ENCODE peak calls at places on chromosomes 4 and X, in nine cellular contexts. One of them, this sample, is unnamed.

GRCh38 chrX:1109580-1110119 is 102.8 kb downstream of the CRLF2 start:
- DNase-seq in iris pigment epithelial cell: no peak
- DNase-seq in nephron progenitor cell: no peak
- DNase-seq in cerebellar cortex: no peak
- DNase-seq in PC-3: no peak
- DNase-seq in iPS-NIHi11: no peak
- DNase-seq in fibroblast of pulmonary artery: no peak
- DNase-seq in T1000: no peak
- DNase-seq in prostate gland: no peak
- DNase-seq in this sample: no peak

GRCh38 chr4:151957163-151957562 is 196.4 kb upstream of the GATB start:
- DNase-seq in iris pigment epithelial cell: no peak
- DNase-seq in nephron progenitor cell: peak
- DNase-seq in cerebellar cortex: no peak
- DNase-seq in PC-3: no peak
- DNase-seq in iPS-NIHi11: peak
- DNase-seq in fibroblast of pulmonary artery: no peak
- DNase-seq in T1000: no peak
- DNase-seq in prostate gland: no peak
- DNase-seq in this sample: peak

GRCh38 chr4:83651846-83652245 is 115.9 kb downstream of the GPAT3 start:
- DNase-seq in iris pigment epithelial cell: no peak
- DNase-seq in nephron progenitor cell: no peak
- DNase-seq in cerebellar cortex: no peak
- DNase-seq in PC-3: peak
- DNase-seq in iPS-NIHi11: no peak
- DNase-seq in fibroblast of pulmonary artery: no peak
- DNase-seq in T1000: no peak
- DNase-seq in prostate gland: no peak
- DNase-seq in this sample: no peak

GRCh38 chr4:88138561-88138960 is 19.9 kb downstream of the ABCG2 start:
- DNase-seq in iris pigment epithelial cell: peak
- DNase-seq in nephron progenitor cell: no peak
- DNase-seq in cerebellar cortex: no peak
- DNase-seq in PC-3: peak
- DNase-seq in iPS-NIHi11: no peak
- DNase-seq in fibroblast of pulmonary artery: peak
- DNase-seq in T1000: no peak
- DNase-seq in prostate gland: no peak
- DNase-seq in this sample: no peak

GRCh38 chrX:124332481-124333424 is at the start of gene TEX13D:
- DNase-seq in iris pigment epithelial cell: no peak
- DNase-seq in nephron progenitor cell: no peak
- DNase-seq in cerebellar cortex: no peak
- DNase-seq in PC-3: no peak
- DNase-seq in iPS-NIHi11: no peak
- DNase-seq in fibroblast of pulmonary artery: no peak
- DNase-seq in T1000: no peak
- DNase-seq in prostate gland: no peak
- DNase-seq in this sample: no peak

GRCh38 chr4:4857809-4858508 is 1.5 kb upstream of the MSX1 start:
- DNase-seq in iris pigment epithelial cell: no peak
- DNase-seq in nephron progenitor cell: no peak
- DNase-seq in cerebellar cortex: peak
- DNase-seq in PC-3: no peak
- DNase-seq in iPS-NIHi11: no peak
- DNase-seq in fibroblast of pulmonary artery: no peak
- DNase-seq in T1000: no peak
- DNase-seq in prostate gland: no peak
- DNase-seq in this sample: no peak

GRCh38 chr4:81346719-81347118 is 125.0 kb downstream of the RASGEF1B start:
- DNase-seq in iris pigment epithelial cell: no peak
- DNase-seq in nephron progenitor cell: no peak
- DNase-seq in cerebellar cortex: no peak
- DNase-seq in PC-3: no peak
- DNase-seq in iPS-NIHi11: no peak
- DNase-seq in fibroblast of pulmonary artery: no peak
- DNase-seq in T1000: no peak
- DNase-seq in prostate gland: no peak
- DNase-seq in this sample: no peak

GRCh38 chr4:117085185-117085701 is at the start of gene TRAM1L1:
- DNase-seq in iris pigment epithelial cell: peak
- DNase-seq in nephron progenitor cell: peak
- DNase-seq in cerebellar cortex: peak
- DNase-seq in PC-3: peak
- DNase-seq in iPS-NIHi11: peak
- DNase-seq in fibroblast of pulmonary artery: peak
- DNase-seq in T1000: peak
- DNase-seq in prostate gland: peak
- DNase-seq in this sample: peak

GRCh38 chr4:54525602-54526001 is 132.2 kb upstream of the KIT start:
- DNase-seq in iris pigment epithelial cell: peak
- DNase-seq in nephron progenitor cell: no peak
- DNase-seq in cerebellar cortex: no peak
- DNase-seq in PC-3: peak
- DNase-seq in iPS-NIHi11: peak
- DNase-seq in fibroblast of pulmonary artery: peak
- DNase-seq in T1000: peak
- DNase-seq in prostate gland: no peak
- DNase-seq in this sample: no peak

GRCh38 chr4:185210102-185210981 is 944 bp downstream of the SNX25 start:
- DNase-seq in iris pigment epithelial cell: peak
- DNase-seq in nephron progenitor cell: peak
- DNase-seq in cerebellar cortex: peak
- DNase-seq in PC-3: peak
- DNase-seq in iPS-NIHi11: peak
- DNase-seq in fibroblast of pulmonary artery: peak
- DNase-seq in T1000: no peak
- DNase-seq in prostate gland: peak
- DNase-seq in this sample: peak

GRCh38 chrX:153973127-153974002 is 811 bp downstream of the TMEM187 start:
- DNase-seq in iris pigment epithelial cell: peak
- DNase-seq in nephron progenitor cell: no peak
- DNase-seq in cerebellar cortex: no peak
- DNase-seq in PC-3: no peak
- DNase-seq in iPS-NIHi11: no peak
- DNase-seq in fibroblast of pulmonary artery: no peak
- DNase-seq in T1000: no peak
- DNase-seq in prostate gland: no peak
- DNase-seq in this sample: no peak

GRCh38 chr4:83219344-83219990 is 65.1 kb downstream of the COQ2 start:
- DNase-seq in iris pigment epithelial cell: no peak
- DNase-seq in nephron progenitor cell: no peak
- DNase-seq in cerebellar cortex: peak
- DNase-seq in PC-3: no peak
- DNase-seq in iPS-NIHi11: no peak
- DNase-seq in fibroblast of pulmonary artery: no peak
- DNase-seq in T1000: no peak
- DNase-seq in prostate gland: peak
- DNase-seq in this sample: no peak

GRCh38 chr4:2570036-2570435 is 33.6 kb downstream of the FAM193A start:
- DNase-seq in iris pigment epithelial cell: no peak
- DNase-seq in nephron progenitor cell: no peak
- DNase-seq in cerebellar cortex: no peak
- DNase-seq in PC-3: no peak
- DNase-seq in iPS-NIHi11: no peak
- DNase-seq in fibroblast of pulmonary artery: no peak
- DNase-seq in T1000: no peak
- DNase-seq in prostate gland: no peak
- DNase-seq in this sample: no peak

GRCh38 chr4:30461218-30461617 is 259.0 kb upstream of the PCDH7 start:
- DNase-seq in iris pigment epithelial cell: no peak
- DNase-seq in nephron progenitor cell: no peak
- DNase-seq in cerebellar cortex: no peak
- DNase-seq in PC-3: no peak
- DNase-seq in iPS-NIHi11: peak
- DNase-seq in fibroblast of pulmonary artery: no peak
- DNase-seq in T1000: no peak
- DNase-seq in prostate gland: no peak
- DNase-seq in this sample: no peak

GRCh38 chr4:174835536-174835935 is 6.5 kb upstream of the GLRA3 start:
- DNase-seq in iris pigment epithelial cell: peak
- DNase-seq in nephron progenitor cell: no peak
- DNase-seq in cerebellar cortex: no peak
- DNase-seq in PC-3: peak
- DNase-seq in iPS-NIHi11: no peak
- DNase-seq in fibroblast of pulmonary artery: no peak
- DNase-seq in T1000: no peak
- DNase-seq in prostate gland: no peak
- DNase-seq in this sample: no peak

GRCh38 chrX:100609591-100609990 is 24.9 kb downstream of the TNMD start:
- DNase-seq in iris pigment epithelial cell: peak
- DNase-seq in nephron progenitor cell: no peak
- DNase-seq in cerebellar cortex: no peak
- DNase-seq in PC-3: peak
- DNase-seq in iPS-NIHi11: peak
- DNase-seq in fibroblast of pulmonary artery: peak
- DNase-seq in T1000: no peak
- DNase-seq in prostate gland: no peak
- DNase-seq in this sample: no peak

GRCh38 chr4:176780995-176781738 is 11.6 kb downstream of the VEGFC start:
- DNase-seq in iris pigment epithelial cell: peak
- DNase-seq in nephron progenitor cell: no peak
- DNase-seq in cerebellar cortex: no peak
- DNase-seq in PC-3: peak
- DNase-seq in iPS-NIHi11: no peak
- DNase-seq in fibroblast of pulmonary artery: no peak
- DNase-seq in T1000: no peak
- DNase-seq in prostate gland: no peak
- DNase-seq in this sample: no peak

GRCh38 chrX:69988955-69989394 is 60.8 kb downstream of the AWAT2 start:
- DNase-seq in iris pigment epithelial cell: peak
- DNase-seq in nephron progenitor cell: no peak
- DNase-seq in cerebellar cortex: no peak
- DNase-seq in PC-3: no peak
- DNase-seq in iPS-NIHi11: no peak
- DNase-seq in fibroblast of pulmonary artery: peak
- DNase-seq in T1000: no peak
- DNase-seq in prostate gland: no peak
- DNase-seq in this sample: no peak

GRCh38 chr4:24604558-24605214 is 20.3 kb upstream of the DHX15 start:
- DNase-seq in iris pigment epithelial cell: peak
- DNase-seq in nephron progenitor cell: no peak
- DNase-seq in cerebellar cortex: no peak
- DNase-seq in PC-3: peak
- DNase-seq in iPS-NIHi11: no peak
- DNase-seq in fibroblast of pulmonary artery: no peak
- DNase-seq in T1000: no peak
- DNase-seq in prostate gland: no peak
- DNase-seq in this sample: no peak

GRCh38 chr4:68175562-68176155 is 46.0 kb upstream of the TMPRSS11F start:
- DNase-seq in iris pigment epithelial cell: peak
- DNase-seq in nephron progenitor cell: peak
- DNase-seq in cerebellar cortex: peak
- DNase-seq in PC-3: peak
- DNase-seq in iPS-NIHi11: peak
- DNase-seq in fibroblast of pulmonary artery: peak
- DNase-seq in T1000: peak
- DNase-seq in prostate gland: peak
- DNase-seq in this sample: peak

This sample was measured in HEK293T.